ENCODE peak calls at places on chromosome 17, in seven cellular contexts. N is HCT116, D is SK-N-SH, W is H1, I is HepG2, C is K562, J is GM12878. U is an unnamed sample.

GRCh38 chr17:76695059-76695892 is 15.5 kb downstream of the MXRA7 start:
- DNase-seq in N (no peak), D (no peak), W (no peak), I (no peak), C (no peak), J (no peak), U (no peak)

GRCh38 chr17:33053641-33054040 is 62.0 kb downstream of the SPACA3 start:
- DNase-seq in N (no peak), D (no peak), W (no peak), I (no peak), C (no peak), J (no peak), U (no peak)

GRCh38 chr17:29847527-29847931 is 82.5 kb downstream of the SSH2 start:
- DNase-seq in N (no peak), D (no peak), W (no peak), I (no peak), C (no peak), J (no peak), U (no peak)

GRCh38 chr17:68435876-68436842 is 21.1 kb downstream of the WIPI1 start:
- DNase-seq in N (peak), D (peak), W (peak), I (peak), C (peak), J (no peak), U (peak)

GRCh38 chr17:64938925-64939474 is 19.7 kb upstream of the LRRC37A3 start:
- DNase-seq in N (no peak), D (peak), W (peak), I (peak), C (peak), J (no peak), U (peak)

GRCh38 chr17:29102741-29103181 is 59.8 kb downstream of the PIPOX start:
- DNase-seq in N (no peak), D (peak), W (no peak), I (no peak), C (no peak), J (no peak), U (peak)

GRCh38 chr17:76271669-76272540 is 6.8 kb downstream of the UBALD2 start:
- DNase-seq in N (no peak), D (peak), W (peak), I (no peak), C (peak), J (peak), U (no peak)

GRCh38 chr17:82687375-82687861 is 11.1 kb downstream of the RAB40B start:
- DNase-seq in N (no peak), D (no peak), W (no peak), I (no peak), C (no peak), J (peak), U (no peak)

GRCh38 chr17:65455972-65456343 is 105.5 kb downstream of the AXIN2 start:
- DNase-seq in N (no peak), D (peak), W (peak), I (peak), C (no peak), J (no peak), U (no peak)

GRCh38 chr17:48892940-48893645 is 506 bp downstream of the ATP5MC1 start:
- DNase-seq in N (no peak), D (no peak), W (no peak), I (no peak), C (no peak), J (no peak), U (no peak)

GRCh38 chr17:8031261-8031661 is 7.6 kb upstream of the ALOX15B start:
- DNase-seq in N (no peak), D (no peak), W (no peak), I (peak), C (no peak), J (no peak), U (no peak)

GRCh38 chr17:56762988-56763387 is 70.7 kb downstream of the C17orf67 start:
- DNase-seq in N (no peak), D (no peak), W (no peak), I (no peak), C (no peak), J (no peak), U (no peak)

GRCh38 chr17:39737761-39738567 is at the start of gene GRB7:
- DNase-seq in N (peak), D (peak), W (peak), I (peak), C (peak), J (no peak), U (peak)

GRCh38 chr17:76820523-76820922 is 47.7 kb upstream of the MGAT5B start:
- DNase-seq in N (no peak), D (peak), W (no peak), I (no peak), C (no peak), J (no peak), U (no peak)

GRCh38 chr17:7881655-7882054 is 6.9 kb upstream of the CHD3 start:
- DNase-seq in N (no peak), D (peak), W (no peak), I (no peak), C (no peak), J (no peak), U (no peak)

GRCh38 chr17:45942284-45942683 is 47.9 kb downstream of the MAPT start:
- DNase-seq in N (no peak), D (peak), W (no peak), I (no peak), C (no peak), J (no peak), U (no peak)

GRCh38 chr17:22510504-22510903 is 818.2 kb downstream of the KCNJ18 start:
- DNase-seq in N (no peak), D (no peak), W (no peak), I (no peak), C (no peak), J (no peak), U (no peak)

GRCh38 chr17:9472541-9472940 is 103.1 kb downstream of the STX8 start:
- DNase-seq in N (no peak), D (no peak), W (no peak), I (no peak), C (no peak), J (no peak), U (no peak)

GRCh38 chr17:10171057-10171456 is 27.3 kb downstream of the GAS7 start:
- DNase-seq in N (no peak), D (no peak), W (no peak), I (no peak), C (no peak), J (no peak), U (no peak)

GRCh38 chr17:69761011-69761410 is 314.0 kb upstream of the KCNJ16 start:
- DNase-seq in N (no peak), D (no peak), W (no peak), I (no peak), C (no peak), J (no peak), U (no peak)

GRCh38 chr17:6948562-6948961 is 47.3 kb upstream of the ALOX12 start:
- DNase-seq in N (no peak), D (no peak), W (no peak), I (no peak), C (no peak), J (no peak), U (no peak)

DNA sequence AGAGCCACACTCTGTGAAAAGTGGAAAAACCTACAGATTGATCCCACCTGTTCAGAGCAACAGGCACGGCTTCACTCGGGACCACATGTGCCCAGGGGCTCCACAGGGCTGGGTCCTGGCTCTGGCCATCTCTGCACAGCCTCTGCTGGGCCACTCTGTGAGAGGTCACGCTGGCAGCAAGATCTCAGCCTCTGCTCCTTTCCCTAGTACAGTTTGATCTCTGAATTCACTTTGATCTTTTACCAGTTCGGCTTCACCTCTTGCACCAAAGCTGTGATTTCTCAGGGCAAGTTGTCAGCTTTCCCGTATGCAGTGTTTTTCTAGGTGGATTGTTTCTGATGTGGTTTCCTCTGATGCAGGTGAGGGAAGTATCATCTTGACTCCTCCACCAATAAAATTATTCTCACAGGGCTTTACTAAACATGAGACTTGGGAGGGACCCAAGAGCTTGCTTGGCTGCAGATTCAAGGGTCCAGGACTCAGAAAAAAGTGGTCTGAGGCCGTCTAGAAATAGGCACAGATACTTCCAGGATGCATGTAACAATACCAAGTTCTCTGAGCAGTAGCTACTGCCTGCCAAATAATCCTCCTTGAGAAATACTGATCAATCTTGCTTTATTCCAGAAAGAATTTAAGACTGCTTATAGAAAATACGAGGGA is 24.0 kb upstream of the ALDH3A1 start:
- DNase-seq in N (no peak), D (no peak), W (no peak), I (no peak), C (no peak), J (no peak), U (no peak)
- TF ChIP-seq JUND in N (no peak), D (no peak), W (no peak), I (no peak), C (no peak), J (no peak), U (no peak)

GRCh38 chr17:66481259-66481658 is 178.8 kb downstream of the PRKCA start:
- DNase-seq in N (no peak), D (no peak), W (no peak), I (no peak), C (no peak), J (no peak), U (no peak)
- TF ChIP-seq JUND in N (no peak), D (no peak), W (no peak), I (no peak), C (no peak), J (no peak), U (no peak)

GRCh38 chr17:72008236-72008874 is 112.5 kb upstream of the SOX9 start:
- DNase-seq in N (no peak), D (peak), W (no peak), I (no peak), C (no peak), J (no peak), U (no peak)

GRCh38 chr17:72004011-72004427 is 116.8 kb upstream of the SOX9 start:
- DNase-seq in N (no peak), D (no peak), W (no peak), I (no peak), C (no peak), J (no peak), U (no peak)

GRCh38 chr17:72004476-72005331 is 116.1 kb upstream of the SOX9 start:
- DNase-seq in N (no peak), D (no peak), W (no peak), I (no peak), C (no peak), J (peak), U (no peak)

GRCh38 chr17:72005332-72006163 is 115.3 kb upstream of the SOX9 start:
- DNase-seq in N (no peak), D (no peak), W (no peak), I (no peak), C (no peak), J (peak), U (no peak)
- TF ChIP-seq JUND in N (no peak), D (no peak), W (no peak), I (no peak), C (no peak), J (no peak), U (no peak)

GRCh38 chr17:66701462-66701861 is 133.5 kb upstream of the CACNG5 start:
- DNase-seq in N (no peak), D (no peak), W (no peak), I (no peak), C (no peak), J (no peak), U (no peak)

GRCh38 chr17:66702106-66702936 is 132.6 kb upstream of the CACNG5 start:
- DNase-seq in N (no peak), D (no peak), W (no peak), I (peak), C (no peak), J (no peak), U (no peak)

GRCh38 chr17:66707051-66707450 is 127.9 kb upstream of the CACNG5 start:
- DNase-seq in N (no peak), D (no peak), W (no peak), I (no peak), C (no peak), J (no peak), U (no peak)

DNA sequence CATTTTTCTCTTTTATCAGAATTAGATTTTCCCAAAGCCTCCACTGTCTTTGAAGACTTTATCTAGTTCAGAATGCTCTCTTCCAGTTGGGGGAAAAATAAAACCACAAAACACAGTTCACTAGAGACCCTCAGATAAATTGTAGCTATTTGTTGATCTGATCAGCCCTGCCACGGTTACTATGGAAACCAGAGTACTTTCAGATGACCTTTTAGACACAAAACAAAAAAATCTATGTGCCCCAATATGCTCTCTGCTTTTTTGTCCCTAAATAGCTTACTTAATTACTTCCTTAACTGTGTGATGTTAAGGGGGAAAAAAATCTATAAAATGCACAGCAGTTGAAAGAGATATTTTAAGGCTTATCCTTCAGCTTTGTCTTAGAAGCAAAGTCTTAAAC is 130.1 kb upstream of the CACNG5 start:
- DNase-seq in N (no peak), D (no peak), W (no peak), I (no peak), C (no peak), J (no peak), U (no peak)
- TF ChIP-seq JUND in N (no peak), D (no peak), W (no peak), I (no peak), C (no peak), J (no peak), U (no peak)

GRCh38 chr17:79800325-79801155 is 3.7 kb upstream of the CBX8 start:
- DNase-seq in N (peak), D (peak), W (peak), I (no peak), C (no peak), J (no peak), U (no peak)
- TF ChIP-seq JUND in N (no peak), D (no peak), W (peak), I (no peak), C (no peak), J (no peak), U (no peak)

GRCh38 chr17:34840758-34841157 is 120.5 kb downstream of the CCT6B start:
- DNase-seq in N (no peak), D (no peak), W (peak), I (no peak), C (no peak), J (no peak), U (no peak)

GRCh38 chr17:34843682-34844081 is 117.6 kb downstream of the CCT6B start:
- DNase-seq in N (no peak), D (no peak), W (no peak), I (no peak), C (no peak), J (no peak), U (no peak)

GRCh38 chr17:34842235-34842634 is 119.0 kb downstream of the CCT6B start:
- DNase-seq in N (no peak), D (no peak), W (no peak), I (no peak), C (no peak), J (no peak), U (no peak)

GRCh38 chr17:34841467-34841866 is 119.8 kb downstream of the CCT6B start:
- DNase-seq in N (no peak), D (peak), W (no peak), I (no peak), C (no peak), J (no peak), U (no peak)

DNA sequence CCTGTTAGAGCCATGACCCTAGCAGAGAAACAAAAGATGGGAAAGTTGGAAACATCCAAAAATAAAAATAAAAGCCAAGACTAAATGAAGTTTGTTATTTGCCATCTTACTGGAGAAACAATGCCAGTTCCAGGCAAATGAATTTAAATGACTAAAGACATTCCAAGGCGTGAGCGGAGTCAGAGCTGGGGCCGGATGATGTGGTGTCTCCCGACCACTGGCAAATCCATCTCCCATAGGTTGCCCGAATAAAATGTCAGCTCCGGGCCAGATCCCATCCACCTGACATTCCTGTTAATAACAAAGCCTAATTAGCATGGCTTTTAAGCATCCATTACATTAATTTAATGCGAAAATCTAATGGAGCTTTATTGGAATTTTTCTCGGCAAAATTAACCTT is 123.5 kb downstream of the CCT6B start:
- DNase-seq in N (no peak), D (no peak), W (no peak), I (no peak), C (no peak), J (no peak), U (no peak)
- TF ChIP-seq JUND in N (no peak), D (no peak), W (no peak), I (no peak), C (no peak), J (no peak), U (no peak)

DNA sequence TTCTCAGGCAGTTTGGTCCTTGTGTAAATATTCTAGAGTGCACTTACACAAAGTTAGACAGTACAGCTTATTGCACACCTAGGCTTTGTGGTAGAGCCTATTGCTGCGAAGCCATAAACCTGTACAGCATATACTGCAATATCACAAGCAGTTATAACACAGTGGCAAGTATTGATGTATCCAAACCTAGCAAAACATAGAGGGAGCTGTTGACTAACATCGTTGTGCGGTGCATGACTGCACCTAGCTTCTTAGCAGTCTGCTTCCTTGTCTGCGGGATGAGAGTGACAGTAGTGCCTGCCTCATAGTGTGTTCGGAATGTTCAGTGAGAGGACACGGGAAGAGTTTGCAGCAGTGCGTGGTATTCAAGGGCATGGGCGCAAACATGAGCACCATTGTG is 78.9 kb downstream of the MPRIP start:
- DNase-seq in N (no peak), D (no peak), W (no peak), I (no peak), C (no peak), J (no peak), U (no peak)
- TF ChIP-seq JUND in N (no peak), D (no peak), W (no peak), I (no peak), C (no peak), J (no peak), U (no peak)

GRCh38 chr17:78618264-78619066 is 41.3 kb upstream of the DNAH17 start:
- DNase-seq in N (no peak), D (no peak), W (no peak), I (no peak), C (no peak), J (no peak), U (no peak)

GRCh38 chr17:78615631-78616030 is 38.4 kb upstream of the DNAH17 start:
- DNase-seq in N (no peak), D (no peak), W (no peak), I (no peak), C (no peak), J (no peak), U (no peak)

GRCh38 chr17:78619334-78619733 is 42.1 kb upstream of the DNAH17 start:
- DNase-seq in N (no peak), D (no peak), W (no peak), I (no peak), C (no peak), J (no peak), U (no peak)

GRCh38 chr17:78616946-78617345 is 39.8 kb upstream of the DNAH17 start:
- DNase-seq in N (no peak), D (no peak), W (no peak), I (no peak), C (no peak), J (no peak), U (no peak)

GRCh38 chr17:78617371-78618061 is 40.3 kb upstream of the DNAH17 start:
- DNase-seq in N (no peak), D (no peak), W (no peak), I (peak), C (no peak), J (no peak), U (no peak)
- TF ChIP-seq JUND in N (no peak), D (no peak), W (no peak), I (no peak), C (no peak), J (no peak), U (no peak)

GRCh38 chr17:34070712-34071111 is 184.4 kb upstream of the CCL2 start:
- DNase-seq in N (no peak), D (no peak), W (no peak), I (no peak), C (no peak), J (no peak), U (no peak)

GRCh38 chr17:34067009-34067408 is 188.1 kb upstream of the CCL2 start:
- DNase-seq in N (no peak), D (no peak), W (no peak), I (no peak), C (no peak), J (no peak), U (no peak)

GRCh38 chr17:34066528-34066927 is 188.6 kb upstream of the CCL2 start:
- DNase-seq in N (no peak), D (no peak), W (no peak), I (no peak), C (no peak), J (no peak), U (no peak)

GRCh38 chr17:34071891-34072420 is 183.1 kb upstream of the CCL2 start:
- DNase-seq in N (no peak), D (no peak), W (no peak), I (no peak), C (no peak), J (no peak), U (no peak)

DNA sequence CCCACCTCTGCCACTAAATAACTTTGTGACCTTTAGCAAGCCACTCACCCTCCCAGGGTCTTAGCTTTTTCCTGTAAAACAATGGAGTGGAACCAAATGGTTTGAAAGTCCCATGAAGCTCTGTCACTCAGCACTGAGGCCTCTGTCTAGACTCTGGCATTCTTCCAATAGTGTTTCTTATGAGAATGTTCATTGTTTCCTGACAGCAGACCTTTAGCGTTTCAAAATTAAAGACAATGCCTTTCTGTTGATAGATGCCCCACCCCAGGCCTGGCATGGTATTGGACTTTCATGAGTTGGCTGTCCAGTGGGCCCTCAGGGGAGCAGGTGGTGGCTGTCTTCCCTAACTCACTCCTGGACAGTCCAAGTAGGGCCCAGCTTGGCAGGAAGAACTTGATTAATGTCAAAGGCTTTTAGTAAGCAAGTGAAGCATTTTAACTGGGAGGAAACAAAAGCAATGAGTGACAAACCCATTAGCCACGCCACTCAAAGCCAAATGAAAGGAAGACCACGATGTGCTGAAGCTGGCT is 186.5 kb upstream of the CCL2 start:
- DNase-seq in N (no peak), D (no peak), W (no peak), I (no peak), C (no peak), J (no peak), U (no peak)
- TF ChIP-seq JUND in N (no peak), D (no peak), W (no peak), I (no peak), C (no peak), J (no peak), U (no peak)